ENCODE peak calls at places on chromosomes 2 and 18, in nine cellular contexts. T is neural crest cell, P is bronchial epithelial cell, K is IMR-90, N is AG04450, D is SK-N-SH, Y is BJ, G is psoas muscle, S is AG09319. U is an unnamed sample.

GRCh38 chr2:150688016-150688415 is 200.5 kb upstream of the RND3 start:
- DNase-seq in D (no peak), P (no peak), S (no peak), K (no peak), T (no peak), Y (no peak), G (no peak), N (no peak), U (no peak)

GRCh38 chr18:1094408-1094807 is 189.7 kb downstream of the ADCYAP1 start:
- DNase-seq in N (no peak), K (no peak), S (no peak), D (no peak), G (no peak), Y (no peak), P (peak), T (no peak), U (peak)

GRCh38 chr2:138030459-138030858 is 66.2 kb downstream of the HNMT start:
- DNase-seq in P (peak), K (peak), D (no peak), N (peak), S (no peak), T (no peak), Y (peak), G (no peak), U (no peak)

GRCh38 chr2:220648628-220649027 is 923.5 kb downstream of the EPHA4 start:
- DNase-seq in K (no peak), D (no peak), Y (no peak), N (no peak), S (no peak), P (peak), T (no peak), G (no peak), U (no peak)

GRCh38 chr2:37000273-37000780 is 34.0 kb upstream of the STRN start:
- DNase-seq in G (no peak), S (no peak), Y (no peak), K (peak), D (no peak), T (no peak), N (no peak), P (peak), U (peak)

GRCh38 chr2:149826471-149827125 is 239.0 kb upstream of the MMADHC start:
- DNase-seq in K (peak), Y (no peak), G (no peak), D (no peak), P (peak), T (no peak), N (no peak), S (no peak), U (no peak)

GRCh38 chr2:157486596-157487270 is 42.8 kb upstream of the CYTIP start:
- DNase-seq in T (no peak), Y (no peak), D (no peak), G (no peak), K (peak), P (peak), N (no peak), S (no peak), U (no peak)

GRCh38 chr2:217609952-217610351 is 392.8 kb downstream of the TNS1 start:
- DNase-seq in P (no peak), G (no peak), T (no peak), K (no peak), S (no peak), D (no peak), Y (no peak), N (no peak), U (no peak)

GRCh38 chr18:55275042-55275897 is 312.7 kb downstream of the TCF4 start:
- DNase-seq in G (peak), N (peak), Y (no peak), T (no peak), S (no peak), K (peak), D (no peak), P (peak), U (no peak)

GRCh38 chr18:50312296-50313030 is 25.0 kb upstream of the CXXC1 start:
- DNase-seq in Y (no peak), D (no peak), K (no peak), T (no peak), N (no peak), S (no peak), G (no peak), P (no peak), U (no peak)

GRCh38 chr18:23740105-23740830 is 51.0 kb downstream of the LAMA3 start:
- DNase-seq in P (no peak), G (no peak), N (no peak), K (no peak), D (no peak), S (peak), Y (no peak), T (no peak), U (no peak)

GRCh38 chr2:128279786-128280701 is 38.6 kb downstream of the HS6ST1 start:
- DNase-seq in G (peak), N (no peak), T (no peak), S (no peak), D (no peak), P (no peak), Y (no peak), K (no peak), U (no peak)

GRCh38 chr18:13159579-13159978 is 59.0 kb upstream of the LDLRAD4 start:
- DNase-seq in Y (no peak), S (no peak), D (peak), K (peak), N (peak), P (peak), T (peak), G (no peak), U (no peak)

GRCh38 chr18:70333316-70333715 is 44.5 kb downstream of the SOCS6 start:
- DNase-seq in P (no peak), N (no peak), Y (no peak), K (no peak), T (no peak), S (no peak), D (no peak), G (no peak), U (no peak)

GRCh38 chr18:908631-909621 is 4.3 kb downstream of the ADCYAP1 start:
- DNase-seq in D (peak), N (no peak), T (no peak), S (no peak), G (no peak), P (no peak), Y (no peak), K (no peak), U (no peak)

GRCh38 chr2:41870948-41871522 is 176.8 kb upstream of the PKDCC start:
- DNase-seq in D (peak), G (no peak), S (no peak), P (no peak), N (no peak), K (no peak), T (peak), Y (no peak), U (no peak)
- TF ChIP-seq CTCF in D (peak), G (peak), S (peak), P (no peak), N (peak), K (no peak), T (peak), Y (peak), U (peak)

DNA sequence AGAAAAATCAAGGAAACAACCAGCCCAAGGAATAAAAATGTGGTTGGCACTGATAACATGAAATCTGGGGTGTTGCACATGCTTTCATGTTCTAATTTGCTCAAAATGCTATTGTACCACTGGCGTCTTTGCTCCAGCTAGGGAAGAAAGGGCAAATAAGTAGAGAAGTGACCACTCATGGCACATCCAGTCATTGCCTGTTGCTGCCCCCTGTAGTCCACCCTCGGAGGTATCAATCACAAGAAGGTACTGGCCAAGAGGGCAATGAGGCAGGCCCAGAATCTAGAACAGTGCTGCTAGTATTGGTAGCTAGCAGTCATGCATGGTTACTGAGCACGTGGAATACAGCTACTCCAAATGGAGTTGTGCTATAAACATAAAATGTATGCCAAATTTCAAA is 213.4 kb downstream of the CDCA7 start:
- DNase-seq in P (peak), S (no peak), Y (no peak), D (peak), N (no peak), G (peak), T (peak), K (no peak), U (no peak)
- TF ChIP-seq CTCF in P (peak), S (peak), Y (peak), D (peak), N (peak), G (peak), T (peak), K (peak), U (peak)

GRCh38 chr2:160409480-160409879 is 84.1 kb downstream of the RBMS1 start:
- DNase-seq in K (no peak), P (no peak), S (no peak), D (no peak), T (no peak), Y (no peak), N (no peak), G (no peak), U (no peak)

GRCh38 chr2:160408205-160408561 is 85.4 kb downstream of the RBMS1 start:
- DNase-seq in N (no peak), Y (no peak), G (no peak), K (no peak), D (no peak), T (no peak), S (no peak), P (no peak), U (no peak)

GRCh38 chr2:160407393-160408204 is 86.0 kb downstream of the RBMS1 start:
- DNase-seq in P (no peak), D (peak), T (peak), K (peak), Y (no peak), S (no peak), G (peak), N (no peak), U (peak)

GRCh38 chr2:160406591-160407392 is 86.8 kb downstream of the RBMS1 start:
- DNase-seq in D (peak), P (peak), Y (no peak), G (peak), T (no peak), S (no peak), N (no peak), K (peak), U (no peak)

GRCh38 chr2:160408575-160409291 is 84.9 kb downstream of the RBMS1 start:
- DNase-seq in P (no peak), T (no peak), G (no peak), K (no peak), S (no peak), N (no peak), D (peak), Y (no peak), U (no peak)
- TF ChIP-seq CTCF in P (no peak), T (peak), G (no peak), K (no peak), S (no peak), N (no peak), D (no peak), Y (no peak), U (no peak)

DNA sequence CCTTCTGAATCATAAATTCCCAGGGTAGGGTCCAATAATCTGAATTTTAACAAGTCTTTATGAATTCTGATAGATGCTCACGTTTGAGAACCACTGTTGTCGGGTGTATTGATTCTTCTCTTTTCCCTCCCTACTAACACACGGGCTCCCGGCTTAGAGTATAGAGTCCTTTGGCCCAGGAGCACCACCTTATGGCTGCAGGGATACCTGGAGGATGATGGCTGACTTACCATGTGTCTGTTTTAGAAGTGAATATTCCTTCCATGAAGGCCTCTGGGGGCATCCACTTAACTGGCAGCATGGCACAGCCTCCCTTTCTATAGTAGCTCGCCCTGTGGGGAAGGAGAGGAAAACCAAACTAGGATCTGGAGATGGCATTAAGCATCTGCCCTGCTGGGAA is 91.7 kb downstream of the CLIP4 start:
- DNase-seq in G (no peak), P (no peak), K (no peak), S (no peak), N (no peak), Y (no peak), D (no peak), T (no peak), U (no peak)
- TF ChIP-seq CTCF in G (no peak), P (no peak), K (no peak), S (no peak), N (peak), Y (no peak), D (no peak), T (no peak), U (peak)

GRCh38 chr18:77705301-77705700 is 455.7 kb downstream of the GALR1 start:
- DNase-seq in N (no peak), G (no peak), S (no peak), P (no peak), T (no peak), Y (no peak), K (no peak), D (no peak), U (no peak)

GRCh38 chr18:77702686-77703085 is 453.0 kb downstream of the GALR1 start:
- DNase-seq in Y (no peak), S (no peak), P (peak), D (peak), N (no peak), T (peak), K (peak), G (no peak), U (no peak)

GRCh38 chr18:77700051-77700450 is 450.4 kb downstream of the GALR1 start:
- DNase-seq in S (no peak), D (no peak), K (no peak), N (no peak), P (no peak), G (no peak), T (no peak), Y (no peak), U (no peak)

GRCh38 chr18:77701977-77702376 is 452.3 kb downstream of the GALR1 start:
- DNase-seq in K (no peak), S (no peak), P (no peak), Y (no peak), D (no peak), N (no peak), T (no peak), G (no peak), U (no peak)
- TF ChIP-seq CTCF in K (no peak), S (no peak), P (no peak), Y (no peak), D (no peak), N (no peak), T (no peak), G (no peak), U (peak)

GRCh38 chr2:60674524-60675165 is 81.4 kb upstream of the PAPOLG start:
- DNase-seq in T (peak), G (peak), S (peak), Y (peak), D (peak), P (peak), K (peak), N (peak), U (peak)
- TF ChIP-seq CTCF in T (peak), G (peak), S (peak), Y (peak), D (peak), P (peak), K (peak), N (peak), U (peak)

DNA sequence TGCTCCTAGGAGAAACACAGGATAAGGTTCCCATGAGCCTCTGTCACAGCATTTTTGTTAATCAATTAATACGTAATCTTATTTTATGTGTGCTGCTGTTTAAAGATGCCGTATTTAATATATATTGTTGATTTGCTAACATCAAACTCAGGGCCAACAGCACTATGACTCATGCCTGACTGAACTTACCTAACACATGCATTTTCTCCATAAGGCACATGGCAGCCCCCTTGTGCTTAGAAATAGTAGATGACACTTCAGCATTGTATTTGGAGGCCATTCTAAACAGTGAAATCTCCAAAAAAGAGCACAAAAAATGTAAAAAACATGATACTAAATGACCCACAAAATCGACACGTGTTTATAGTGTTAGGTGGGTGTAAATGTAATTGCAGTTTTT is 314.8 kb downstream of the MYCN start:
- DNase-seq in G (no peak), K (no peak), T (no peak), D (no peak), N (no peak), P (peak), S (no peak), Y (no peak), U (no peak)
- TF ChIP-seq CTCF in G (no peak), K (no peak), T (no peak), D (no peak), N (no peak), P (no peak), S (no peak), Y (no peak), U (no peak)

U was measured in retinal pigment epithelial cell.